ENCODE peak calls at places on chromosomes 4 and X, in nine cellular contexts. S is choroid plexus epithelial cell, L is progenitor cell of endocrine pancreas, G is Caco-2, O is fibroblast of the aortic adventitia, I is endothelial cell, R is foreskin fibroblast, N is BE2C, X is breast epithelium. K is an unnamed sample.

GRCh38 chr4:81380364-81380853 is 91.3 kb downstream of the RASGEF1B start:
- DNase-seq in R (no peak), I (no peak), N (no peak), G (no peak), O (no peak), L (no peak), X (no peak), S (no peak), K (no peak)

GRCh38 chr4:26275261-26275660 is 45.6 kb upstream of the RBPJ start:
- DNase-seq in L (no peak), S (no peak), I (no peak), O (no peak), X (no peak), N (no peak), R (no peak), G (no peak), K (no peak)

GRCh38 chr4:186762361-186762760 is 38.7 kb upstream of the FAT1 start:
- DNase-seq in O (no peak), N (no peak), L (no peak), R (no peak), G (no peak), X (no peak), S (no peak), I (no peak), K (no peak)

GRCh38 chrX:3806630-3807029 is 93.2 kb upstream of the PRKX start:
- DNase-seq in G (peak; percentile 7), I (no peak), S (no peak), N (no peak), L (no peak), O (no peak), X (no peak), R (no peak), K (no peak)

GRCh38 chr4:185467101-185467500 is 4.4 kb downstream of the CCDC110 start:
- DNase-seq in S (peak; percentile 10), I (no peak), L (no peak), O (no peak), X (no peak), N (no peak), R (peak; percentile 16), G (no peak), K (no peak)

GRCh38 chrX:53895270-53895669 is 149.0 kb downstream of the PHF8 start:
- DNase-seq in N (no peak), L (no peak), G (no peak), S (no peak), R (no peak), I (no peak), X (no peak), O (no peak), K (no peak)

GRCh38 chr4:168129802-168130201 is 37.5 kb downstream of the ANXA10 start:
- DNase-seq in I (no peak), R (no peak), G (no peak), X (no peak), O (peak; percentile 27), S (no peak), N (no peak), L (no peak), K (no peak)

GRCh38 chr4:14856076-14856926 is 146.0 kb upstream of the CPEB2 start:
- DNase-seq in I (no peak), O (peak; percentile 97), G (no peak), S (peak; percentile 100), N (no peak), R (peak; percentile 96), L (no peak), X (peak; percentile 59), K (no peak)

GRCh38 chr4:10096201-10096975 is 20.2 kb downstream of the WDR1 start:
- DNase-seq in S (peak; percentile 96), N (no peak), I (no peak), X (no peak), L (no peak), O (peak; percentile 94), G (no peak), R (peak; percentile 91), K (no peak)

GRCh38 chr4:128635141-128635911 is 174.2 kb upstream of the JADE1 start:
- DNase-seq in L (peak; percentile 50), O (peak; percentile 91), R (no peak), S (peak; percentile 26), G (peak; percentile 89), I (no peak), N (no peak), X (no peak), K (no peak)

GRCh38 chr4:6688879-6689505 is 4.7 kb upstream of the S100P start:
- DNase-seq in R (peak; percentile 73), N (peak; percentile 74), O (peak; percentile 81), I (no peak), X (peak; percentile 83), S (peak; percentile 97), G (peak; percentile 84), L (peak; percentile 47), K (peak; percentile 77)

GRCh38 chr4:38872620-38873019 is 5.0 kb downstream of the FAM114A1 start:
- DNase-seq in L (no peak), O (peak; percentile 20), I (no peak), S (peak; percentile 39), N (no peak), R (peak; percentile 85), X (peak; percentile 52), G (peak; percentile 14), K (no peak)

GRCh38 chrX:134669378-134670098 is 11.3 kb upstream of the PLAC1 start:
- DNase-seq in X (no peak), I (no peak), O (peak; percentile 93), N (no peak), G (no peak), S (peak; percentile 85), L (no peak), R (peak; percentile 90), K (no peak)

GRCh38 chrX:15566244-15566643 is 34.5 kb downstream of the ACE2 start:
- DNase-seq in S (no peak), R (no peak), G (no peak), L (no peak), O (no peak), N (no peak), I (no peak), X (no peak), K (no peak)

GRCh38 chr4:8871417-8872401 is at the start of gene HMX1:
- DNase-seq in N (peak; percentile 96), O (no peak), I (peak; percentile 60), R (no peak), L (peak; percentile 50), S (no peak), G (peak; percentile 37), X (no peak), K (peak; percentile 84)

GRCh38 chr4:78811034-78811433 is 34.9 kb downstream of the BMP2K start:
- DNase-seq in G (no peak), O (no peak), L (no peak), X (no peak), I (no peak), R (no peak), N (no peak), S (no peak), K (no peak)

GRCh38 chr4:144579411-144580020 is 66.4 kb upstream of the HHIP start:
- DNase-seq in N (no peak), I (no peak), G (no peak), R (peak; percentile 52), O (peak; percentile 75), S (peak; percentile 83), X (no peak), L (no peak), K (no peak)

GRCh38 chr4:155964016-155964891 is 10.6 kb upstream of the CTSO start:
- DNase-seq in L (no peak), O (peak; percentile 58), X (no peak), S (peak; percentile 13), R (no peak), G (no peak), I (no peak), N (no peak), K (no peak)

GRCh38 chr4:66606908-66607307 is 936.6 kb upstream of the EPHA5 start:
- DNase-seq in I (no peak), O (no peak), N (no peak), X (no peak), L (no peak), R (no peak), S (no peak), G (no peak), K (no peak)

GRCh38 chr4:3396611-3397010 is 45.2 kb upstream of the HGFAC start:
- DNase-seq in I (no peak), X (no peak), S (no peak), L (no peak), O (peak; percentile 9), R (no peak), N (no peak), G (no peak), K (no peak)

DNA sequence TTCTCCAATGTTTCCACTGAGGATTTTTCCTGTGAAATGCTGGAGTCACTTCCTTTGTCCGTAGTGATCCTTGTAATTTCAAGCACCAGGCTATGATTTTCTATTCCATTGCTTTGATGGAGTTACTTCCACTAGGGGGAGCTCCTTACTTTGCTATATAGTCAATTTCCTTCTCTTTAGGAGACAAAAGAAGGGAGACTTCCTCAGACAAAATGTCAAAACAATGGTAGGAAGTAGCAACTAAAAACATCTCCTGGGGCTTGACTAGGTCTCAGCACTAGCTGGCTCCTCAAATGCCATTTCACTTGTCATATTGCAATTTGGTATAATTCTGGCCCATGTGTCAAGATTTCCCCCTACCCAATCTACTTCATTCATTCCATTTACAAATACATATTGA is 24.1 kb downstream of the ZCCHC12 start:
- DNase-seq in L (no peak), S (peak; percentile 62), O (peak; percentile 66), G (peak; percentile 43), X (no peak), R (peak; percentile 14), I (peak; percentile 33), N (no peak), K (no peak)
- TF ChIP-seq CTCF in L (peak; percentile 65), S (peak; percentile 56), O (peak; percentile 67), G (peak; percentile 49), X (peak; percentile 60), R (peak; percentile 55), I (peak; percentile 61), N (peak; percentile 62), K (peak; percentile 53)

GRCh38 chr4:32633421-32633820 is 1913.3 kb downstream of the PCDH7 start:
- DNase-seq in N (no peak), X (no peak), R (no peak), I (no peak), L (no peak), O (no peak), G (no peak), S (no peak), K (no peak)
- TF ChIP-seq CTCF in N (no peak), X (no peak), R (no peak), I (no peak), L (no peak), O (no peak), G (no peak), S (no peak), K (no peak)

DNA sequence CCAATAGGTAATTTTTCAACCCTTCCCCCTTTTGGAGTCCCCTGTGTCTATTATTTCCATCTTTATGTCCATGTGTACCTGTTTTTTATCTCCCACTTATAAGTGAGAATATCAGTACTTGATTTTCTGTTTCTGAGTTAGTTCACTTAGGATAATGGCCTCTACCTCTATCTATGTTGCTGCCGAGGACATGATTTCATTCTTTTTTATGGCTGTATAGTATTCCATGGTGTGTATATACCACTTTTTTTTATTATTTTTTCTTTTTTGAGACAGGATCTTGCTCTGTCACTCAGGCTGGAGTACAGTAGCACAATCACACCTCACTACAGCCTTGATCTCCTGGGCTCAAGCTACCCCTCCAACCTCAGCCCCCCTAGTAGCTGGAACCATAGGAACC is 47.6 kb downstream of the FUNDC1 start:
- DNase-seq in G (no peak), N (no peak), I (no peak), R (no peak), S (no peak), L (no peak), X (no peak), O (no peak), K (no peak)
- TF ChIP-seq CTCF in G (no peak), N (no peak), I (no peak), R (no peak), S (no peak), L (no peak), X (no peak), O (no peak), K (no peak)

GRCh38 chrX:80011522-80011921 is 3.0 kb upstream of the TBX22 start:
- DNase-seq in N (no peak), G (no peak), X (no peak), S (no peak), L (no peak), O (no peak), I (no peak), R (no peak), K (no peak)
- TF ChIP-seq CTCF in N (no peak), G (no peak), X (no peak), S (no peak), L (no peak), O (no peak), I (no peak), R (no peak), K (no peak)